ENCODE peak calls at places on chromosome 12, in four cellular contexts. One of them, this sample, is unnamed.
A peak's percentile ranks its signal among the peaks of the same experiment; 100 is the strongest.

GRCh38 chr12:57456145-57456700 is 1.1 kb downstream of the INHBE start:
- DNase-seq in B cell: peak; percentile 76
- DNase-seq in ascending aorta: no peak
- DNase-seq in fibroblast of villous mesenchyme: peak; percentile 43
- DNase-seq in this sample: peak; percentile 41

GRCh38 chr12:59066445-59066844 is 146.1 kb upstream of the LRIG3 start:
- DNase-seq in B cell: no peak
- DNase-seq in ascending aorta: no peak
- DNase-seq in fibroblast of villous mesenchyme: no peak
- DNase-seq in this sample: peak; percentile 82

GRCh38 chr12:29230800-29231560 is 81.9 kb downstream of the FAR2 start:
- DNase-seq in B cell: no peak
- DNase-seq in ascending aorta: no peak
- DNase-seq in fibroblast of villous mesenchyme: no peak
- DNase-seq in this sample: peak; percentile 29

GRCh38 chr12:96828169-96828789 is 78.8 kb upstream of the NEDD1 start:
- DNase-seq in B cell: no peak
- DNase-seq in ascending aorta: no peak
- DNase-seq in fibroblast of villous mesenchyme: no peak
- DNase-seq in this sample: no peak

GRCh38 chr12:116677202-116677651 is 60.6 kb downstream of the SPRING1 start:
- DNase-seq in B cell: peak; percentile 51
- DNase-seq in ascending aorta: no peak
- DNase-seq in fibroblast of villous mesenchyme: no peak
- DNase-seq in this sample: no peak

GRCh38 chr12:108609535-108610335 is 11.9 kb upstream of the TMEM119 start:
- DNase-seq in B cell: no peak
- DNase-seq in ascending aorta: no peak
- DNase-seq in fibroblast of villous mesenchyme: peak; percentile 97
- DNase-seq in this sample: no peak

GRCh38 chr12:58668831-58669230 is 251.5 kb downstream of the LRIG3 start:
- DNase-seq in B cell: no peak
- DNase-seq in ascending aorta: no peak
- DNase-seq in fibroblast of villous mesenchyme: peak; percentile 63
- DNase-seq in this sample: no peak

GRCh38 chr12:9135903-9136310 is 20.2 kb upstream of the A2M start:
- DNase-seq in B cell: no peak
- DNase-seq in ascending aorta: no peak
- DNase-seq in fibroblast of villous mesenchyme: no peak
- DNase-seq in this sample: no peak

GRCh38 chr12:4900327-4900726 is 9.4 kb upstream of the KCNA1 start:
- DNase-seq in B cell: no peak
- DNase-seq in ascending aorta: no peak
- DNase-seq in fibroblast of villous mesenchyme: no peak
- DNase-seq in this sample: peak; percentile 22

GRCh38 chr12:879641-880040 is 69.9 kb downstream of the RAD52 start:
- DNase-seq in B cell: no peak
- DNase-seq in ascending aorta: no peak
- DNase-seq in fibroblast of villous mesenchyme: no peak
- DNase-seq in this sample: peak; percentile 33

GRCh38 chr12:12441891-12442461 is 85.1 kb downstream of the BORCS5 start:
- DNase-seq in B cell: no peak
- DNase-seq in ascending aorta: no peak
- DNase-seq in fibroblast of villous mesenchyme: peak; percentile 19
- DNase-seq in this sample: peak; percentile 47

GRCh38 chr12:89208661-89209096 is 143.6 kb downstream of the DUSP6 start:
- DNase-seq in B cell: no peak
- DNase-seq in ascending aorta: no peak
- DNase-seq in fibroblast of villous mesenchyme: peak; percentile 76
- DNase-seq in this sample: no peak

GRCh38 chr12:111268738-111269572 is 99.9 kb downstream of the PHETA1 start:
- DNase-seq in B cell: peak; percentile 11
- DNase-seq in ascending aorta: no peak
- DNase-seq in fibroblast of villous mesenchyme: no peak
- DNase-seq in this sample: no peak

GRCh38 chr12:16606201-16606849 is 363 bp upstream of the LMO3 start:
- DNase-seq in B cell: no peak
- DNase-seq in ascending aorta: no peak
- DNase-seq in fibroblast of villous mesenchyme: peak; percentile 28
- DNase-seq in this sample: no peak

GRCh38 chr12:2551514-2551913 is 243.3 kb upstream of the FKBP4 start:
- DNase-seq in B cell: no peak
- DNase-seq in ascending aorta: no peak
- DNase-seq in fibroblast of villous mesenchyme: no peak
- DNase-seq in this sample: no peak

GRCh38 chr12:67534671-67535070 is 113.9 kb upstream of the DYRK2 start:
- DNase-seq in B cell: no peak
- DNase-seq in ascending aorta: no peak
- DNase-seq in fibroblast of villous mesenchyme: peak; percentile 60
- DNase-seq in this sample: peak; percentile 83

GRCh38 chr12:118237908-118238307 is 102.0 kb downstream of the PEBP1 start:
- DNase-seq in B cell: no peak
- DNase-seq in ascending aorta: no peak
- DNase-seq in fibroblast of villous mesenchyme: peak; percentile 4
- DNase-seq in this sample: peak; percentile 96

GRCh38 chr12:109087250-109087649 is 6.0 kb downstream of the ALKBH2 start:
- DNase-seq in B cell: no peak
- DNase-seq in ascending aorta: no peak
- DNase-seq in fibroblast of villous mesenchyme: no peak
- DNase-seq in this sample: no peak

GRCh38 chr12:104750061-104750460 is 208.0 kb downstream of the SLC41A2 start:
- DNase-seq in B cell: peak; percentile 50
- DNase-seq in ascending aorta: no peak
- DNase-seq in fibroblast of villous mesenchyme: peak; percentile 73
- DNase-seq in this sample: peak; percentile 51

GRCh38 chr12:28930704-28931103 is 218.4 kb upstream of the FAR2 start:
- DNase-seq in B cell: no peak
- DNase-seq in ascending aorta: no peak
- DNase-seq in fibroblast of villous mesenchyme: no peak
- DNase-seq in this sample: no peak

GRCh38 chr12:22731231-22731630 is 106.3 kb downstream of the ETNK1 start:
- DNase-seq in B cell: no peak
- DNase-seq in ascending aorta: no peak
- DNase-seq in fibroblast of villous mesenchyme: no peak
- DNase-seq in this sample: no peak

GRCh38 chr12:32257695-32258496 is 141.5 kb upstream of the FGD4 start:
- DNase-seq in B cell: no peak
- DNase-seq in ascending aorta: no peak
- DNase-seq in fibroblast of villous mesenchyme: no peak
- DNase-seq in this sample: no peak

GRCh38 chr12:69405466-69405865 is 45.9 kb downstream of the YEATS4 start:
- DNase-seq in B cell: no peak
- DNase-seq in ascending aorta: no peak
- DNase-seq in fibroblast of villous mesenchyme: peak; percentile 98
- DNase-seq in this sample: peak; percentile 98

GRCh38 chr12:8953773-8954402 is 4.4 kb upstream of the M6PR start:
- DNase-seq in B cell: no peak
- DNase-seq in ascending aorta: no peak
- DNase-seq in fibroblast of villous mesenchyme: no peak
- DNase-seq in this sample: no peak

GRCh38 chr12:132511516-132512196 is 21.7 kb downstream of the FBRSL1 start:
- DNase-seq in B cell: no peak
- DNase-seq in ascending aorta: no peak
- DNase-seq in fibroblast of villous mesenchyme: no peak
- DNase-seq in this sample: no peak

GRCh38 chr12:77108707-77109106 is 43.3 kb upstream of the E2F7 start:
- DNase-seq in B cell: no peak
- DNase-seq in ascending aorta: no peak
- DNase-seq in fibroblast of villous mesenchyme: no peak
- DNase-seq in this sample: no peak

GRCh38 chr12:62600038-62600437 is 133.4 kb downstream of the MON2 start:
- DNase-seq in B cell: no peak
- DNase-seq in ascending aorta: no peak
- DNase-seq in fibroblast of villous mesenchyme: no peak
- DNase-seq in this sample: no peak
- TF ChIP-seq CTCF in B cell: no peak
- TF ChIP-seq CTCF in ascending aorta: no peak
- TF ChIP-seq CTCF in fibroblast of villous mesenchyme: peak; percentile 22
- TF ChIP-seq CTCF in this sample: peak; percentile 2

GRCh38 chr12:51083140-51083833 is at the start of gene CSRNP2:
- DNase-seq in B cell: peak; percentile 96
- DNase-seq in ascending aorta: peak; percentile 90
- DNase-seq in fibroblast of villous mesenchyme: peak; percentile 97
- DNase-seq in this sample: peak; percentile 84
- TF ChIP-seq CTCF in B cell: peak; percentile 20
- TF ChIP-seq CTCF in ascending aorta: no peak
- TF ChIP-seq CTCF in fibroblast of villous mesenchyme: no peak
- TF ChIP-seq CTCF in this sample: peak; percentile 3

DNA sequence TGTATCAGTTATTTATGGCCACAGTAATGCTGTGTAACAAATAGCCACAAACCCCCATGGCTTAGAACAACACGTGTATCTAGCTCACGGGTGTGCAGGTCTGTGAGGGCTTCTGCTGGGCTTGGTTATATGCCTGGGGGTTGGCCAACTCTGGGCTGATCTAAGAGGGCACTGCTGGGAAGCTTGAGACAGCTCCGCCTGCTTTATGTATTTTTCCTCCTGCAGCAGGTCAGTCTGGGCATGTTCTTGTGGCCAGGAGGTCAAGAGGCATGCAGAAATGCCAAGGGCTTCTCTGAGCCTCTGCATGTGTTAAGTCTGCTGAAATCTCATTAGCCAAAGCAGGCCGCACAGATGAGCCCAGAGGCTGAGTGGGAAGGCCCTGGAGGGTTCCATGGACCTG is 105.8 kb downstream of the ZNF664 start:
- DNase-seq in B cell: no peak
- DNase-seq in ascending aorta: no peak
- DNase-seq in fibroblast of villous mesenchyme: no peak
- DNase-seq in this sample: no peak
- TF ChIP-seq CTCF in B cell: no peak
- TF ChIP-seq CTCF in ascending aorta: no peak
- TF ChIP-seq CTCF in fibroblast of villous mesenchyme: no peak
- TF ChIP-seq CTCF in this sample: no peak

GRCh38 chr12:25583545-25583944 is 30.5 kb upstream of the LMNTD1 start:
- DNase-seq in B cell: no peak
- DNase-seq in ascending aorta: no peak
- DNase-seq in fibroblast of villous mesenchyme: peak; percentile 3
- DNase-seq in this sample: peak; percentile 18
- TF ChIP-seq CTCF in B cell: no peak
- TF ChIP-seq CTCF in ascending aorta: peak; percentile 4
- TF ChIP-seq CTCF in fibroblast of villous mesenchyme: peak; percentile 13
- TF ChIP-seq CTCF in this sample: no peak

GRCh38 chr12:95337176-95337575 is 119.6 kb downstream of the VEZT start:
- DNase-seq in B cell: no peak
- DNase-seq in ascending aorta: no peak
- DNase-seq in fibroblast of villous mesenchyme: peak; percentile 40
- DNase-seq in this sample: no peak

GRCh38 chr12:95335948-95336347 is 118.3 kb downstream of the VEZT start:
- DNase-seq in B cell: no peak
- DNase-seq in ascending aorta: no peak
- DNase-seq in fibroblast of villous mesenchyme: peak; percentile 76
- DNase-seq in this sample: peak; percentile 30

GRCh38 chr12:95342008-95342407 is 124.4 kb downstream of the VEZT start:
- DNase-seq in B cell: no peak
- DNase-seq in ascending aorta: no peak
- DNase-seq in fibroblast of villous mesenchyme: no peak
- DNase-seq in this sample: no peak

GRCh38 chr12:95339086-95339788 is 121.6 kb downstream of the VEZT start:
- DNase-seq in B cell: no peak
- DNase-seq in ascending aorta: no peak
- DNase-seq in fibroblast of villous mesenchyme: no peak
- DNase-seq in this sample: peak; percentile 28

DNA sequence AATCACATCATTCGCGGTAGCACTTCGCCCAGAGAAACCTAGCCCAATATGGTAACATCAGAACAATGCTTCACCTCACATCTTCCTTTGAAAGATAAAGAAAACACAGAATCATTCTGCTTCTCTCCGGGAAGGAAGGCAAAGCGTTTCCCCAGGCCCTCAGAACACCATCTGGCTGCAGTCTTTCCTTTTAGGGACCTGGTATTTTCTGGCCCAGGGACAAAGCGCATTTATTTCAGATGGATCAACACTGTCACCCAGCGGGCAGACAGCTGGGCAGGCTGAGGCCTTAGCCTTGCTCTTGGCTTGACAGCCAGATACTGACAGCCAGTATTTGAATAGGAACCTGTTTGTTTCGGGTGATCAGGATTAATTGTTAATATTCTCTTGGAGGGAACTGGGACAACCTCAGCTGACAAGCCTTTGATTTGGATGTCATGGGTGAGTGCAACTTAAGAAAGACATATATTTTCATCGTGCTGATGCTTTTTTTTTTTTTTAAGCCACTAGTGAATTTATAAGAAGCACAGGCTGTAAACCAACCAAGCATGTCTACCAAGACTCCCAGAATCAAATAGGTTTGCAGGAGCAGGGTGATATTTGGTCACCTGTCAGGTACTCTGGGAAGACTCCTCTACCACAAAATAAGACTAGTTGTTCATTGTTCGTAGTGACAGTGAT is 118.9 kb downstream of the VEZT start:
- DNase-seq in B cell: no peak
- DNase-seq in ascending aorta: no peak
- DNase-seq in fibroblast of villous mesenchyme: peak; percentile 88
- DNase-seq in this sample: peak; percentile 69
- TF ChIP-seq CTCF in B cell: no peak
- TF ChIP-seq CTCF in ascending aorta: peak; percentile 97
- TF ChIP-seq CTCF in fibroblast of villous mesenchyme: peak; percentile 92
- TF ChIP-seq CTCF in this sample: peak; percentile 88

GRCh38 chr12:40762072-40762471 is 69.8 kb downstream of the CNTN1 start:
- DNase-seq in B cell: no peak
- DNase-seq in ascending aorta: no peak
- DNase-seq in fibroblast of villous mesenchyme: no peak
- DNase-seq in this sample: no peak
- TF ChIP-seq CTCF in B cell: no peak
- TF ChIP-seq CTCF in ascending aorta: no peak
- TF ChIP-seq CTCF in fibroblast of villous mesenchyme: no peak
- TF ChIP-seq CTCF in this sample: no peak

GRCh38 chr12:131448254-131448795 is 262.6 kb upstream of the SFSWAP start:
- DNase-seq in B cell: no peak
- DNase-seq in ascending aorta: no peak
- DNase-seq in fibroblast of villous mesenchyme: no peak
- DNase-seq in this sample: no peak
- TF ChIP-seq CTCF in B cell: no peak
- TF ChIP-seq CTCF in ascending aorta: no peak
- TF ChIP-seq CTCF in fibroblast of villous mesenchyme: no peak
- TF ChIP-seq CTCF in this sample: no peak

DNA sequence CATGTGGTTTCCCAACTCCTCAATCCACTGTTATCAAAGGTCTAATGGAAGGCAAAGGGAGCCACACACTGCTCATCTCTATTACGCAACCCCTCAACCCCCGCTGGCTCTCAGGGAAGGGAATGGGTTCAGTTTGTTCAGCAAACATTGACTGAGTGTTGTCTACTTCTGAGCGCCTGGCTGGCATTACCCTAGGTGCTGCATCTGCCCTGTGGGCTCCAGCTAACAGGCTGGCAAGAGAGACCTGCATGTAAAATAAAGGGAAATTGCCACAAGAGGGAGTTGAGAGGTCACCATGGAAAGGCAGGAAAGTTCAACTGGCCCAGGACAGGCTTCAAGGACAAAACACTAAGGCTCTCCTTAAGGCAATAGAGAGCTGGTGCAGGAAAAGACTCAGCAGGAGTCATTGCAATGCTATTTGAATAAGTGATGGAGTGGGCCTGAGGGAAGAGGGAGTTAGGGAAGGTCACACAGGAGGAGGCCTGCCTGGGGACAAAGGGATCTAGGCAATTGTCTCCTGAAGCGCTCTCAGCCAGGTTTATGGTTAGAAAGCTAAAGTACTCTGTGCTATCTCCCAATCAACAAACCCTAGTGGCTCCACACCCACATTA is 5.5 kb upstream of the ZNF740 start:
- DNase-seq in B cell: no peak
- DNase-seq in ascending aorta: no peak
- DNase-seq in fibroblast of villous mesenchyme: peak; percentile 32
- DNase-seq in this sample: peak; percentile 33
- TF ChIP-seq CTCF in B cell: no peak
- TF ChIP-seq CTCF in ascending aorta: peak; percentile 16
- TF ChIP-seq CTCF in fibroblast of villous mesenchyme: peak; percentile 29
- TF ChIP-seq CTCF in this sample: peak; percentile 37

GRCh38 chr12:47838286-47838931 is 18.7 kb upstream of the HDAC7 start:
- DNase-seq in B cell: peak; percentile 61
- DNase-seq in ascending aorta: no peak
- DNase-seq in fibroblast of villous mesenchyme: peak; percentile 49
- DNase-seq in this sample: no peak
- TF ChIP-seq CTCF in B cell: peak; percentile 49
- TF ChIP-seq CTCF in ascending aorta: peak; percentile 67
- TF ChIP-seq CTCF in fibroblast of villous mesenchyme: peak; percentile 45
- TF ChIP-seq CTCF in this sample: peak; percentile 46